ENCODE peak calls at places on chromosomes 1 and 21, in five cellular contexts. One of them, this sample, is unnamed.

GRCh38 chr1:29412591-29412990 is 176.3 kb downstream of the PTPRU start:
- DNase-seq in AG04450: no peak
- DNase-seq in GM23338: no peak
- DNase-seq in mesendoderm: no peak
- DNase-seq in keratinocyte: no peak
- DNase-seq in this sample: no peak

GRCh38 chr1:22969224-22969829 is 3.3 kb downstream of the LACTBL1 start:
- DNase-seq in AG04450: peak; percentile 77
- DNase-seq in GM23338: no peak
- DNase-seq in mesendoderm: no peak
- DNase-seq in keratinocyte: no peak
- DNase-seq in this sample: no peak

GRCh38 chr1:114062646-114063045 is 83.4 kb downstream of the OLFML3 start:
- DNase-seq in keratinocyte: no peak
- DNase-seq in mesendoderm: no peak
- DNase-seq in AG04450: no peak
- DNase-seq in GM23338: no peak
- DNase-seq in this sample: no peak

GRCh38 chr1:97806996-97807395 is 113.8 kb downstream of the DPYD start:
- DNase-seq in mesendoderm: no peak
- DNase-seq in AG04450: no peak
- DNase-seq in keratinocyte: no peak
- DNase-seq in GM23338: no peak
- DNase-seq in this sample: no peak

GRCh38 chr1:119048624-119049404 is 60.7 kb upstream of the TBX15 start:
- DNase-seq in AG04450: no peak
- DNase-seq in GM23338: no peak
- DNase-seq in mesendoderm: no peak
- DNase-seq in keratinocyte: no peak
- DNase-seq in this sample: no peak

GRCh38 chr21:44199448-44199847 is 41.3 kb downstream of the ICOSLG start:
- DNase-seq in GM23338: peak; percentile 85
- DNase-seq in mesendoderm: peak; percentile 44
- DNase-seq in AG04450: no peak
- DNase-seq in keratinocyte: no peak
- DNase-seq in this sample: no peak

GRCh38 chr1:116434849-116435248 is 61.8 kb downstream of the ATP1A1 start:
- DNase-seq in GM23338: no peak
- DNase-seq in keratinocyte: no peak
- DNase-seq in mesendoderm: no peak
- DNase-seq in AG04450: no peak
- DNase-seq in this sample: no peak

GRCh38 chr1:156692958-156693857 is 12.2 kb downstream of the CRABP2 start:
- DNase-seq in mesendoderm: peak; percentile 98
- DNase-seq in AG04450: no peak
- DNase-seq in GM23338: peak; percentile 100
- DNase-seq in keratinocyte: no peak
- DNase-seq in this sample: no peak

GRCh38 chr1:45009956-45010854 is 919 bp downstream of the HECTD3 start:
- DNase-seq in AG04450: no peak
- DNase-seq in GM23338: peak; percentile 52
- DNase-seq in mesendoderm: peak; percentile 26
- DNase-seq in keratinocyte: no peak
- DNase-seq in this sample: peak; percentile 34

GRCh38 chr1:229208481-229208880 is 62.4 kb upstream of the RAB4A start:
- DNase-seq in mesendoderm: no peak
- DNase-seq in keratinocyte: no peak
- DNase-seq in GM23338: no peak
- DNase-seq in AG04450: no peak
- DNase-seq in this sample: no peak

GRCh38 chr1:202274611-202275010 is 67.1 kb downstream of the UBE2T start:
- DNase-seq in keratinocyte: no peak
- DNase-seq in AG04450: no peak
- DNase-seq in GM23338: peak; percentile 54
- DNase-seq in mesendoderm: peak; percentile 59
- DNase-seq in this sample: no peak

GRCh38 chr1:95554408-95554807 is 320.4 kb downstream of the RWDD3 start:
- DNase-seq in mesendoderm: no peak
- DNase-seq in keratinocyte: peak; percentile 55
- DNase-seq in AG04450: no peak
- DNase-seq in GM23338: no peak
- DNase-seq in this sample: no peak

GRCh38 chr1:157994704-157995540 is 1.5 kb downstream of the KIRREL1 start:
- DNase-seq in AG04450: no peak
- DNase-seq in mesendoderm: no peak
- DNase-seq in GM23338: no peak
- DNase-seq in keratinocyte: no peak
- DNase-seq in this sample: no peak

GRCh38 chr1:211886551-211886950 is 56.0 kb upstream of the LPGAT1 start:
- DNase-seq in AG04450: no peak
- DNase-seq in mesendoderm: no peak
- DNase-seq in GM23338: no peak
- DNase-seq in keratinocyte: no peak
- DNase-seq in this sample: no peak

GRCh38 chr1:12456979-12457378 is 161.0 kb downstream of the DHRS3 start:
- DNase-seq in AG04450: no peak
- DNase-seq in mesendoderm: no peak
- DNase-seq in GM23338: no peak
- DNase-seq in keratinocyte: no peak
- DNase-seq in this sample: no peak

GRCh38 chr1:34681481-34682451 is 73.1 kb upstream of the GJB5 start:
- DNase-seq in keratinocyte: peak; percentile 9
- DNase-seq in mesendoderm: peak; percentile 86
- DNase-seq in GM23338: peak; percentile 90
- DNase-seq in AG04450: peak; percentile 4
- DNase-seq in this sample: no peak

GRCh38 chr1:201916649-201917249 is 28.1 kb downstream of the SHISA4 start:
- DNase-seq in AG04450: peak; percentile 79
- DNase-seq in GM23338: no peak
- DNase-seq in keratinocyte: no peak
- DNase-seq in mesendoderm: no peak
- DNase-seq in this sample: no peak

GRCh38 chr1:93079685-93080141 is 630 bp downstream of the MTF2 start:
- DNase-seq in AG04450: no peak
- DNase-seq in keratinocyte: no peak
- DNase-seq in mesendoderm: peak; percentile 58
- DNase-seq in GM23338: peak; percentile 78
- DNase-seq in this sample: no peak

GRCh38 chr1:117759535-117759934 is 153.7 kb downstream of the TENT5C start:
- DNase-seq in keratinocyte: no peak
- DNase-seq in AG04450: no peak
- DNase-seq in mesendoderm: no peak
- DNase-seq in GM23338: no peak
- DNase-seq in this sample: no peak

GRCh38 chr1:152983234-152983633 is 647 bp upstream of the SPRR1A start:
- DNase-seq in GM23338: no peak
- DNase-seq in keratinocyte: no peak
- DNase-seq in mesendoderm: no peak
- DNase-seq in AG04450: no peak
- DNase-seq in this sample: no peak

GRCh38 chr1:168488153-168488552 is 55.6 kb downstream of the XCL2 start:
- DNase-seq in GM23338: no peak
- DNase-seq in mesendoderm: no peak
- DNase-seq in AG04450: no peak
- DNase-seq in keratinocyte: no peak
- DNase-seq in this sample: no peak

GRCh38 chr1:157399984-157400382 is 152.3 kb downstream of the FCRL5 start:
- DNase-seq in AG04450: no peak
- DNase-seq in GM23338: no peak
- DNase-seq in keratinocyte: no peak
- DNase-seq in mesendoderm: peak; percentile 94
- DNase-seq in this sample: no peak

GRCh38 chr1:114153621-114154145 is at the start of gene SYT6:
- DNase-seq in AG04450: no peak
- DNase-seq in mesendoderm: peak; percentile 52
- DNase-seq in GM23338: peak; percentile 42
- DNase-seq in keratinocyte: no peak
- DNase-seq in this sample: no peak

GRCh38 chr1:153963850-153964331 is 554 bp upstream of the SLC39A1 start:
- DNase-seq in AG04450: no peak
- DNase-seq in mesendoderm: peak; percentile 96
- DNase-seq in keratinocyte: no peak
- DNase-seq in GM23338: peak; percentile 95
- DNase-seq in this sample: no peak

GRCh38 chr1:227763246-227764018 is 28.2 kb downstream of the SNAP47 start:
- DNase-seq in keratinocyte: no peak
- DNase-seq in GM23338: no peak
- DNase-seq in mesendoderm: no peak
- DNase-seq in AG04450: no peak
- DNase-seq in this sample: no peak

GRCh38 chr1:192682335-192682734 is 46.4 kb downstream of the RGS13 start:
- DNase-seq in mesendoderm: no peak
- DNase-seq in keratinocyte: no peak
- DNase-seq in AG04450: no peak
- DNase-seq in GM23338: no peak
- DNase-seq in this sample: no peak

GRCh38 chr1:29506678-29507225 is 270.4 kb downstream of the PTPRU start:
- DNase-seq in mesendoderm: no peak
- DNase-seq in keratinocyte: no peak
- DNase-seq in AG04450: no peak
- DNase-seq in GM23338: no peak
- DNase-seq in this sample: no peak

GRCh38 chr21:45074048-45074817 is at the start of gene ADARB1:
- DNase-seq in AG04450: no peak
- DNase-seq in mesendoderm: peak; percentile 78
- DNase-seq in keratinocyte: no peak
- DNase-seq in GM23338: peak; percentile 74
- DNase-seq in this sample: peak; percentile 69

GRCh38 chr1:210633636-210634035 is 304.9 kb downstream of the HHAT start:
- DNase-seq in mesendoderm: no peak
- DNase-seq in AG04450: no peak
- DNase-seq in keratinocyte: no peak
- DNase-seq in GM23338: no peak
- DNase-seq in this sample: no peak

GRCh38 chr21:32981096-32981495 is 44.6 kb upstream of the OLIG2 start:
- DNase-seq in mesendoderm: no peak
- DNase-seq in keratinocyte: no peak
- DNase-seq in AG04450: no peak
- DNase-seq in GM23338: no peak
- DNase-seq in this sample: no peak

GRCh38 chr1:31273619-31274018 is 23.0 kb downstream of the SNRNP40 start:
- DNase-seq in GM23338: no peak
- DNase-seq in mesendoderm: no peak
- DNase-seq in keratinocyte: no peak
- DNase-seq in AG04450: no peak
- DNase-seq in this sample: no peak

GRCh38 chr1:55007626-55008025 is 8.9 kb downstream of the BSND start:
- DNase-seq in GM23338: no peak
- DNase-seq in keratinocyte: peak; percentile 44
- DNase-seq in mesendoderm: no peak
- DNase-seq in AG04450: peak; percentile 13
- DNase-seq in this sample: no peak

DNA sequence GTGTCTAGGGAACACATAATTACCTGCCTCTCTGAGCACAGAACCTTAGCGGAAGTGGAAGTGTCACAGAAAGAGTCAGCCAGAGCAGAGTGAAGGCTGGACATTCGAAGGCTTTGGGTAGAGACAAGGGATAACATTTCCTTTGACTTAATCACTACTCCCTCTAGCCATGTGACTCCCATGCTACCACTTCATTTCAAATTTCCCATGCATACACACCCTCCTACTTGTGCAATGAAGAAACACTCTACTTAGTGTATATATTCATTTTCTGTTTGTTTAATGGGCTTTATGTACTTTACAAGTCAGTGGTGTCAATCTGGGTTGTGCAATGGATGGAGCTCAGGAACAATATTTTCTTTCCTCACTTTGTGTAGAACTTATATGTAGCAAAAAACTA is 6.9 kb downstream of the ANKRD35 start:
- DNase-seq in mesendoderm: no peak
- DNase-seq in GM23338: no peak
- DNase-seq in AG04450: no peak
- DNase-seq in keratinocyte: no peak
- DNase-seq in this sample: no peak
- H3K27ac ChIP-seq in mesendoderm: no peak overlapping the region
- H3K27ac ChIP-seq in GM23338: no peak overlapping the region
- H3K27ac ChIP-seq in AG04450: no peak overlapping the region
- H3K27ac ChIP-seq in keratinocyte: no peak overlapping the region
- H3K27ac ChIP-seq in this sample: no peak overlapping the region

DNA sequence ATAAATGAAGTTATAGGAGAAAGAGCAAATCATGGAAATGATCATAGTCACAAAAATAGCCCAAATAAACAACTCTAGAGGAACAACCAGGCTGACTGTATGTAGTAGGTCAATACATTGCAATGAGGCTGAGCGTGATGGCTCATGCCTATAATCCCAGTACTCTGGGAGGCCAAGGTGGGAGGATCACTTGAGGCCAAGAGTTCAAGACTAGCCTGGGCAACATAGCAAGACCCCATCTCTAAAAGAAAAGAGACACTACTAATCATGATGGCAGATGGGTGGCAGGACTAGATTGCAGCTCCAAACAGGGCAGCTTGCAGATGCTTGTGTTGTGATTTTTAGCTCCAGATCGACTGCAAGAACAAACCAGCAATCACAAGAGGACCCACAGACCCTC is 27.6 kb downstream of the NDC1 start:
- DNase-seq in GM23338: no peak
- DNase-seq in mesendoderm: no peak
- DNase-seq in keratinocyte: no peak
- DNase-seq in AG04450: no peak
- DNase-seq in this sample: no peak
- H3K27ac ChIP-seq in GM23338: no peak overlapping the region
- H3K27ac ChIP-seq in mesendoderm: no peak overlapping the region
- H3K27ac ChIP-seq in keratinocyte: no peak overlapping the region
- H3K27ac ChIP-seq in AG04450: no peak overlapping the region
- H3K27ac ChIP-seq in this sample: no peak overlapping the region

DNA sequence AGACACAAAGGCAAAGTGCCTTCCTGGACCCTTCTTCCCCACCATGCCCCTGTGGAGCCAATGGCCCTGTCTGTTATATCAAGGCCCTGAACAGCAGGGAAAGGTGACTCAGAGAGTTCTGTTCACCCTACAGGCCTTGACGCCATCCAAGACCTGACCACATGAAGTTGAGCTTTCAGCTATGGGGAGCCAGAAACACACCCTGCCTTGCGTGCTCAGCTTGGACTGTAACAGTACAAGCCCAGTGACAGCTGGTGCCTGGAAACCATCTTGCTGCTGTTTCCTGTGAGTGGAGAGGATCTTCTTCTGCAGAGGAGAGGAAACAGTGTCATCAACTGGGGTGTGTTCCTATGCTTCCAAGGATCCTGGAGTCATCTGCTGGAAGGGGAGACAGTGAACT is 165.0 kb upstream of the IRF2BP2 start:
- DNase-seq in keratinocyte: no peak
- DNase-seq in AG04450: no peak
- DNase-seq in mesendoderm: no peak
- DNase-seq in GM23338: no peak
- DNase-seq in this sample: no peak
- H3K27ac ChIP-seq in keratinocyte: no peak overlapping the region
- H3K27ac ChIP-seq in AG04450: no peak overlapping the region
- H3K27ac ChIP-seq in mesendoderm: no peak overlapping the region
- H3K27ac ChIP-seq in GM23338: no peak overlapping the region
- H3K27ac ChIP-seq in this sample: no peak overlapping the region

DNA sequence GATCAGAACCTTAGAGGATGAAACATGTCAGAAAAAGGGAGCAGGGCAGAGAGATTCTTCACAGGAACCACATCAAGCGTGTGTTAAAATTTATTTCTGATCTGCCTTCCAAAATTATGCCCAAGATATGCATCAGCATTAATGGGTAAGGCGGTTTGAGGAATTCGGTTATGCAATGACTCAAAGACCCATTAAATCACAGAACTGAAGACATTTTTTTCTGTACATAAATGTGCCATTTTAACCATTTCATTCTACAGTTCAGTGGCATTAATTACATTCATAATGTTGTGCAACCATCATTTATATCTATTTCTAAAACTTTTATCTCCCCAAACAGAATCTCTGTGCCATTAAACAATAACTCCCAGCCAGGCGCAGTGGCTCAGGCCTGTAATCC is 43.4 kb downstream of the CNST start:
- DNase-seq in AG04450: no peak
- DNase-seq in keratinocyte: no peak
- DNase-seq in mesendoderm: no peak
- DNase-seq in GM23338: no peak
- DNase-seq in this sample: no peak
- H3K27ac ChIP-seq in AG04450: peak overlapping the region; percentile 87
- H3K27ac ChIP-seq in keratinocyte: peak overlapping the region; percentile 22
- H3K27ac ChIP-seq in mesendoderm: no peak overlapping the region
- H3K27ac ChIP-seq in GM23338: no peak overlapping the region
- H3K27ac ChIP-seq in this sample: no peak overlapping the region

This sample was measured in naive thymus-derived CD4-positive, alpha-beta T cell.